ENCODE peak calls at places on chromosome 2, in six cellular contexts. B is cardiac septum; S is heart left ventricle; P is stimulated activated CD4-positive, alpha-beta T cell treated with anti-CD3 and anti-CD28 coated beads, TNF-alpha, amount 100 ng/mL, for 1 hour; C is skeletal muscle cell; D is T follicular helper cell. F is an unnamed sample.
A peak's percentile ranks its signal among the peaks of the same experiment; 100 is the strongest.

GRCh38 chr2:112493858-112494648 is 12.1 kb downstream of the TTL start:
- DNase-seq in B (no peak), S (peak; percentile 45), P (no peak), C (no peak), D (no peak), F (no peak)

GRCh38 chr2:45178359-45178758 is 169.1 kb upstream of the SIX2 start:
- DNase-seq in B (no peak), S (no peak), P (no peak), C (no peak), D (no peak), F (no peak)

GRCh38 chr2:205984381-205984780 is 101.6 kb downstream of the INO80D start:
- DNase-seq in B (no peak), S (no peak), P (no peak), C (no peak), D (no peak), F (no peak)

GRCh38 chr2:241907171-241907570 is 37.6 kb downstream of the RTP5 start:
- DNase-seq in B (no peak), S (no peak), P (no peak), C (no peak), D (no peak), F (no peak)

GRCh38 chr2:9807056-9807455 is 36.2 kb upstream of the TAF1B start:
- DNase-seq in B (no peak), S (no peak), P (no peak), C (no peak), D (no peak), F (no peak)

GRCh38 chr2:151826737-151827157 is 1.5 kb downstream of the ARL5A start:
- DNase-seq in B (no peak), S (no peak), P (no peak), C (no peak), D (no peak), F (no peak)

GRCh38 chr2:43623052-43623451 is 14.0 kb upstream of the PLEKHH2 start:
- DNase-seq in B (no peak), S (peak; percentile 48), P (no peak), C (no peak), D (no peak), F (no peak)

GRCh38 chr2:72813841-72814240 is 12.0 kb downstream of the EXOC6B start:
- DNase-seq in B (no peak), S (no peak), P (no peak), C (no peak), D (no peak), F (no peak)

GRCh38 chr2:109460553-109461324 is 153.0 kb downstream of the SEPTIN10 start:
- DNase-seq in B (peak; percentile 46), S (no peak), P (no peak), C (no peak), D (no peak), F (no peak)

GRCh38 chr2:231522418-231523180 is 7.6 kb downstream of the NMUR1 start:
- DNase-seq in B (peak; percentile 58), S (no peak), P (no peak), C (peak; percentile 11), D (no peak), F (peak; percentile 51)

GRCh38 chr2:10303174-10303633 is 500 bp downstream of the HPCAL1 start:
- DNase-seq in B (peak; percentile 74), S (no peak), P (no peak), C (no peak), D (no peak), F (no peak)

GRCh38 chr2:33395660-33396249 is 80.7 kb upstream of the RASGRP3 start:
- DNase-seq in B (no peak), S (peak; percentile 35), P (peak; percentile 10), C (no peak), D (peak; percentile 7), F (no peak)

GRCh38 chr2:231866450-231866849 is 59.7 kb downstream of the NPPC start:
- DNase-seq in B (no peak), S (no peak), P (no peak), C (no peak), D (no peak), F (no peak)

GRCh38 chr2:206728277-206729199 is 10.3 kb upstream of the DYTN start:
- DNase-seq in B (no peak), S (no peak), P (no peak), C (no peak), D (no peak), F (no peak)

GRCh38 chr2:139214806-139215205 is 434.6 kb upstream of the NXPH2 start:
- DNase-seq in B (no peak), S (no peak), P (no peak), C (peak; percentile 3), D (no peak), F (no peak)

GRCh38 chr2:127277028-127277427 is 16.9 kb downstream of the ERCC3 start:
- DNase-seq in B (no peak), S (no peak), P (no peak), C (no peak), D (no peak), F (no peak)

GRCh38 chr2:39525636-39526412 is 88.7 kb upstream of the MAP4K3 start:
- DNase-seq in B (no peak), S (no peak), P (no peak), C (no peak), D (no peak), F (no peak)

GRCh38 chr2:8043295-8043694 is 638.6 kb upstream of the ID2 start:
- DNase-seq in B (no peak), S (no peak), P (no peak), C (no peak), D (no peak), F (no peak)

GRCh38 chr2:3447789-3448317 is 68.4 kb downstream of the TRAPPC12 start:
- DNase-seq in B (no peak), S (no peak), P (no peak), C (no peak), D (no peak), F (no peak)

GRCh38 chr2:9279426-9279825 is 72.8 kb downstream of the ASAP2 start:
- DNase-seq in B (no peak), S (no peak), P (no peak), C (no peak), D (no peak), F (no peak)

GRCh38 chr2:65393743-65394422 is 38.5 kb downstream of the SPRED2 start:
- DNase-seq in B (no peak), S (no peak), P (no peak), C (no peak), D (no peak), F (no peak)

GRCh38 chr2:200609027-200609614 is 23.3 kb downstream of the AOX1 start:
- DNase-seq in B (no peak), S (no peak), P (no peak), C (peak; percentile 69), D (no peak), F (peak; percentile 36)

GRCh38 chr2:28618221-28619141 is 122.6 kb downstream of the PLB1 start:
- DNase-seq in B (peak; percentile 33), S (peak; percentile 6), P (no peak), C (no peak), D (no peak), F (no peak)

GRCh38 chr2:201135396-201135795 is 19.4 kb downstream of the CFLAR start:
- DNase-seq in B (no peak), S (no peak), P (no peak), C (no peak), D (no peak), F (no peak)

GRCh38 chr2:237743561-237744269 is 54.9 kb upstream of the RBM44 start:
- DNase-seq in B (no peak), S (no peak), P (no peak), C (no peak), D (no peak), F (no peak)

GRCh38 chr2:74228772-74229171 is 30.4 kb downstream of the MTHFD2 start:
- DNase-seq in B (no peak), S (no peak), P (no peak), C (no peak), D (no peak), F (no peak)

GRCh38 chr2:231185886-231186285 is 12.5 kb upstream of the ARMC9 start:
- DNase-seq in B (no peak), S (no peak), P (no peak), C (no peak), D (no peak), F (no peak)

GRCh38 chr2:230317366-230317765 is 9.6 kb upstream of the SP140L start:
- DNase-seq in B (no peak), S (no peak), P (no peak), C (no peak), D (no peak), F (no peak)

GRCh38 chr2:70746076-70746475 is 21.9 kb downstream of the ADD2 start:
- DNase-seq in B (no peak), S (no peak), P (no peak), C (no peak), D (no peak), F (no peak)

GRCh38 chr2:64586883-64587481 is 62.9 kb downstream of the AFTPH start:
- DNase-seq in B (no peak), S (no peak), P (no peak), C (peak; percentile 11), D (no peak), F (peak; percentile 11)

GRCh38 chr2:70340921-70341765 is 39.3 kb upstream of the FAM136A start:
- DNase-seq in B (no peak), S (no peak), P (peak; percentile 1), C (no peak), D (peak; percentile 7), F (no peak)

GRCh38 chr2:197037863-197038398 is 111.4 kb upstream of the PGAP1 start:
- DNase-seq in B (no peak), S (no peak), P (no peak), C (no peak), D (no peak), F (no peak)

GRCh38 chr2:15800489-15801329 is 139.6 kb upstream of the MYCN start:
- DNase-seq in B (no peak), S (no peak), P (no peak), C (no peak), D (no peak), F (no peak)

F was measured in AG04450.